ENCODE peak calls at places on chromosomes 3 and 15, in eight cellular contexts. One of them, this sample, is unnamed.

GRCh38 chr15:73969151-73969759 is 22.8 kb downstream of the STOML1 start:
- DNase-seq in GM23248: peak
- DNase-seq in foreskin fibroblast: no peak
- DNase-seq in cardiac fibroblast: no peak
- DNase-seq in COR-L47: no peak
- DNase-seq in fibroblast of mammary gland: no peak
- DNase-seq in HFF-Myc: no peak
- DNase-seq in left ventricle myocardium inferior: no peak
- DNase-seq in this sample: no peak

GRCh38 chr3:168341965-168342719 is 246.4 kb upstream of the GOLIM4 start:
- DNase-seq in left ventricle myocardium inferior: no peak
- DNase-seq in COR-L47: no peak
- DNase-seq in fibroblast of mammary gland: no peak
- DNase-seq in GM23248: no peak
- DNase-seq in foreskin fibroblast: no peak
- DNase-seq in HFF-Myc: no peak
- DNase-seq in cardiac fibroblast: peak
- DNase-seq in this sample: no peak

GRCh38 chr3:10328460-10329071 is 7.7 kb upstream of the SEC13 start:
- DNase-seq in left ventricle myocardium inferior: no peak
- DNase-seq in COR-L47: no peak
- DNase-seq in cardiac fibroblast: no peak
- DNase-seq in GM23248: no peak
- DNase-seq in fibroblast of mammary gland: no peak
- DNase-seq in HFF-Myc: no peak
- DNase-seq in foreskin fibroblast: no peak
- DNase-seq in this sample: no peak

GRCh38 chr3:194472290-194472920 is 14.4 kb downstream of the ATP13A3 start:
- DNase-seq in HFF-Myc: no peak
- DNase-seq in left ventricle myocardium inferior: no peak
- DNase-seq in fibroblast of mammary gland: peak
- DNase-seq in COR-L47: peak
- DNase-seq in GM23248: peak
- DNase-seq in cardiac fibroblast: peak
- DNase-seq in foreskin fibroblast: peak
- DNase-seq in this sample: no peak

GRCh38 chr15:27730878-27731277 is 368.2 kb downstream of the OCA2 start:
- DNase-seq in foreskin fibroblast: peak
- DNase-seq in left ventricle myocardium inferior: no peak
- DNase-seq in COR-L47: no peak
- DNase-seq in cardiac fibroblast: no peak
- DNase-seq in HFF-Myc: no peak
- DNase-seq in fibroblast of mammary gland: peak
- DNase-seq in GM23248: peak
- DNase-seq in this sample: no peak

GRCh38 chr3:44918581-44918980 is 44.2 kb downstream of the TGM4 start:
- DNase-seq in COR-L47: no peak
- DNase-seq in GM23248: no peak
- DNase-seq in cardiac fibroblast: no peak
- DNase-seq in HFF-Myc: no peak
- DNase-seq in fibroblast of mammary gland: no peak
- DNase-seq in foreskin fibroblast: no peak
- DNase-seq in left ventricle myocardium inferior: no peak
- DNase-seq in this sample: no peak

GRCh38 chr15:71112429-71112828 is 2.8 kb upstream of the THSD4 start:
- DNase-seq in HFF-Myc: no peak
- DNase-seq in foreskin fibroblast: no peak
- DNase-seq in GM23248: no peak
- DNase-seq in fibroblast of mammary gland: peak
- DNase-seq in left ventricle myocardium inferior: no peak
- DNase-seq in cardiac fibroblast: no peak
- DNase-seq in COR-L47: no peak
- DNase-seq in this sample: no peak

GRCh38 chr3:139128803-139129202 is 84.1 kb upstream of the PRR23C start:
- DNase-seq in fibroblast of mammary gland: peak
- DNase-seq in left ventricle myocardium inferior: no peak
- DNase-seq in GM23248: peak
- DNase-seq in COR-L47: no peak
- DNase-seq in foreskin fibroblast: peak
- DNase-seq in cardiac fibroblast: no peak
- DNase-seq in HFF-Myc: no peak
- DNase-seq in this sample: no peak

GRCh38 chr15:84634228-84634837 is 19.8 kb downstream of the WDR73 start:
- DNase-seq in GM23248: no peak
- DNase-seq in COR-L47: no peak
- DNase-seq in HFF-Myc: no peak
- DNase-seq in cardiac fibroblast: no peak
- DNase-seq in left ventricle myocardium inferior: no peak
- DNase-seq in foreskin fibroblast: no peak
- DNase-seq in fibroblast of mammary gland: no peak
- DNase-seq in this sample: no peak

GRCh38 chr3:30984855-30985793 is 90.7 kb upstream of the GADL1 start:
- DNase-seq in cardiac fibroblast: peak
- DNase-seq in GM23248: no peak
- DNase-seq in fibroblast of mammary gland: peak
- DNase-seq in foreskin fibroblast: no peak
- DNase-seq in HFF-Myc: no peak
- DNase-seq in COR-L47: no peak
- DNase-seq in left ventricle myocardium inferior: no peak
- DNase-seq in this sample: no peak

GRCh38 chr3:114635878-114636277 is 342.1 kb downstream of the TIGIT start:
- DNase-seq in COR-L47: no peak
- DNase-seq in fibroblast of mammary gland: no peak
- DNase-seq in HFF-Myc: no peak
- DNase-seq in cardiac fibroblast: no peak
- DNase-seq in foreskin fibroblast: no peak
- DNase-seq in left ventricle myocardium inferior: no peak
- DNase-seq in GM23248: no peak
- DNase-seq in this sample: no peak

GRCh38 chr3:98763814-98764691 is 913 bp downstream of the ST3GAL6 start:
- DNase-seq in left ventricle myocardium inferior: no peak
- DNase-seq in foreskin fibroblast: no peak
- DNase-seq in HFF-Myc: no peak
- DNase-seq in fibroblast of mammary gland: no peak
- DNase-seq in cardiac fibroblast: peak
- DNase-seq in GM23248: no peak
- DNase-seq in COR-L47: no peak
- DNase-seq in this sample: no peak

GRCh38 chr3:157335677-157336076 is 101.0 kb upstream of the PTX3 start:
- DNase-seq in HFF-Myc: peak
- DNase-seq in foreskin fibroblast: peak
- DNase-seq in cardiac fibroblast: peak
- DNase-seq in GM23248: peak
- DNase-seq in COR-L47: peak
- DNase-seq in fibroblast of mammary gland: peak
- DNase-seq in left ventricle myocardium inferior: no peak
- DNase-seq in this sample: no peak

GRCh38 chr3:68088216-68088615 is 433.8 kb upstream of the SUCLG2 start:
- DNase-seq in HFF-Myc: no peak
- DNase-seq in foreskin fibroblast: no peak
- DNase-seq in left ventricle myocardium inferior: no peak
- DNase-seq in cardiac fibroblast: no peak
- DNase-seq in fibroblast of mammary gland: no peak
- DNase-seq in COR-L47: no peak
- DNase-seq in GM23248: no peak
- DNase-seq in this sample: no peak

GRCh38 chr15:100525894-100526512 is 2.7 kb downstream of the CERS3 start:
- DNase-seq in fibroblast of mammary gland: no peak
- DNase-seq in left ventricle myocardium inferior: peak
- DNase-seq in GM23248: no peak
- DNase-seq in HFF-Myc: no peak
- DNase-seq in COR-L47: no peak
- DNase-seq in foreskin fibroblast: no peak
- DNase-seq in cardiac fibroblast: no peak
- DNase-seq in this sample: peak

GRCh38 chr15:34456658-34457057 is 19.1 kb upstream of the GOLGA8A start:
- DNase-seq in foreskin fibroblast: no peak
- DNase-seq in HFF-Myc: no peak
- DNase-seq in left ventricle myocardium inferior: no peak
- DNase-seq in COR-L47: no peak
- DNase-seq in fibroblast of mammary gland: no peak
- DNase-seq in GM23248: no peak
- DNase-seq in cardiac fibroblast: no peak
- DNase-seq in this sample: no peak

GRCh38 chr3:66428733-66429132 is 72.1 kb downstream of the LRIG1 start:
- DNase-seq in fibroblast of mammary gland: peak
- DNase-seq in cardiac fibroblast: peak
- DNase-seq in HFF-Myc: peak
- DNase-seq in foreskin fibroblast: peak
- DNase-seq in left ventricle myocardium inferior: peak
- DNase-seq in COR-L47: peak
- DNase-seq in GM23248: peak
- DNase-seq in this sample: peak

This sample was measured in hippocampal formation.